ENCODE peak calls at places on chromosomes 6 and 20, in five cellular contexts. One of them, this sample, is unnamed. For H3K4me1, the result is how much of the 10 kb centered on the place peaks cover.

GRCh38 chr6:66568271-66568670 is 861.2 kb upstream of the EYS start:
- DNase-seq in H1: no peak
- DNase-seq in HepG2: peak
- DNase-seq in K562: no peak
- DNase-seq in GM12878: no peak
- DNase-seq in this sample: no peak

GRCh38 chr6:156645106-156645505 is 132.1 kb upstream of the ARID1B start:
- DNase-seq in H1: no peak
- DNase-seq in HepG2: no peak
- DNase-seq in K562: no peak
- DNase-seq in GM12878: no peak
- DNase-seq in this sample: no peak

GRCh38 chr6:164109770-164110140 is 695.2 kb downstream of the QKI start:
- DNase-seq in H1: no peak
- DNase-seq in HepG2: no peak
- DNase-seq in K562: peak
- DNase-seq in GM12878: no peak
- DNase-seq in this sample: no peak

GRCh38 chr20:34123309-34123708 is 11.3 kb upstream of the EIF2S2 start:
- DNase-seq in H1: no peak
- DNase-seq in HepG2: no peak
- DNase-seq in K562: no peak
- DNase-seq in GM12878: no peak
- DNase-seq in this sample: no peak

GRCh38 chr6:13554929-13555333 is 19.5 kb upstream of the SIRT5 start:
- DNase-seq in H1: no peak
- DNase-seq in HepG2: no peak
- DNase-seq in K562: no peak
- DNase-seq in GM12878: no peak
- DNase-seq in this sample: no peak

GRCh38 chr20:39451386-39451785 is 489.2 kb downstream of the DHX35 start:
- DNase-seq in H1: no peak
- DNase-seq in HepG2: no peak
- DNase-seq in K562: no peak
- DNase-seq in GM12878: no peak
- DNase-seq in this sample: no peak

GRCh38 chr20:53961527-53961926 is 108.9 kb downstream of the BCAS1 start:
- DNase-seq in H1: no peak
- DNase-seq in HepG2: no peak
- DNase-seq in K562: no peak
- DNase-seq in GM12878: no peak
- DNase-seq in this sample: no peak

GRCh38 chr20:8372819-8373218 is 240.8 kb downstream of the PLCB1 start:
- DNase-seq in H1: no peak
- DNase-seq in HepG2: no peak
- DNase-seq in K562: no peak
- DNase-seq in GM12878: no peak
- DNase-seq in this sample: no peak

DNA sequence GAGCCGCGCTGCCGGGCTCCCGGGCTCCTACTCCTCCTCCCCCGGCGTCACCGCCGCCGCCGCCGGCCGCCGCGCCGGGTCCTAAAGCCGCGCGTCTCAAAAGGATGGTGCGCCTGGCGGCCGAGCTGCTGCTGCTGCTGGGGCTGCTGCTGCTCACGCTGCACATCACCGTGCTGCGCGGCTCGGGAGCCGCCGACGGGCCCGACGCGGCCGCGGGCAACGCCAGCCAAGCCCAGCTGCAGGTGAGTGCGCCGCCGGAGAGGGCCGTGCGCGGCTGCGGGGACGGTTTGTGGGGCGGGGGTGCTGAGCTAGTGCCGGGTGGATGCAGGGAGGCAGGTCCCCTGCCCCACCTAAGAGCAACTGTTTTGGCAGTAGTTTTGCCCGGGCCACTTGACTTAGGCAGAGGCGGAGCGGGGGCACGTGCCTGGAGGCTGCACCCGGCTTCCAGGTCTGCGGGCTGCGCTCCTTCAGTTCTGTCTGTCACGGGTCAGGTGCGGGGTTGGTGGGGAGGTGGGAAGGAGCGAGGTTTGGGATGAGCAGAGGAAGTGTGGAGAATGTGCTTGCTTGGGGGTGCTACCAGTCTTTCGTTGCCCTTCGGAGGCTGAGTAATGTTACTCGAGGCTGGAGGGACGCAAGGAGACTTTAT is 722 bp downstream of the ISM1 start:
- DNase-seq in H1: no peak
- DNase-seq in HepG2: peak
- DNase-seq in K562: no peak
- DNase-seq in GM12878: no peak
- DNase-seq in this sample: peak
- TF ChIP-seq KDM1A in H1: no peak
- TF ChIP-seq KDM1A in HepG2: peak
- TF ChIP-seq KDM1A in K562: no peak
- TF ChIP-seq KDM1A in GM12878: no peak
- TF ChIP-seq KDM1A in this sample: no peak

GRCh38 chr6:159973951-159974350 is 5.1 kb downstream of the IGF2R start:
- DNase-seq in H1: no peak
- DNase-seq in HepG2: peak
- DNase-seq in K562: no peak
- DNase-seq in GM12878: no peak
- DNase-seq in this sample: peak
- H3K4me1 ChIP-seq in H1: under half
- H3K4me1 ChIP-seq in HepG2: half or more
- H3K4me1 ChIP-seq in K562: half or more
- H3K4me1 ChIP-seq in GM12878: under half
- H3K4me1 ChIP-seq in this sample: under half

GRCh38 chr20:58293453-58293852 is 16.1 kb upstream of the RAB22A start:
- DNase-seq in H1: no peak
- DNase-seq in HepG2: peak
- DNase-seq in K562: peak
- DNase-seq in GM12878: no peak
- DNase-seq in this sample: peak
- TF ChIP-seq KDM1A in H1: no peak
- TF ChIP-seq KDM1A in HepG2: no peak
- TF ChIP-seq KDM1A in K562: no peak
- TF ChIP-seq KDM1A in GM12878: no peak
- TF ChIP-seq KDM1A in this sample: no peak

GRCh38 chr20:10710995-10711775 is 37.4 kb upstream of the JAG1 start:
- DNase-seq in H1: no peak
- DNase-seq in HepG2: peak
- DNase-seq in K562: no peak
- DNase-seq in GM12878: no peak
- DNase-seq in this sample: peak
- H3K4me1 ChIP-seq in H1: under half
- H3K4me1 ChIP-seq in HepG2: half or more
- H3K4me1 ChIP-seq in K562: under half
- H3K4me1 ChIP-seq in GM12878: under half
- H3K4me1 ChIP-seq in this sample: half or more

DNA sequence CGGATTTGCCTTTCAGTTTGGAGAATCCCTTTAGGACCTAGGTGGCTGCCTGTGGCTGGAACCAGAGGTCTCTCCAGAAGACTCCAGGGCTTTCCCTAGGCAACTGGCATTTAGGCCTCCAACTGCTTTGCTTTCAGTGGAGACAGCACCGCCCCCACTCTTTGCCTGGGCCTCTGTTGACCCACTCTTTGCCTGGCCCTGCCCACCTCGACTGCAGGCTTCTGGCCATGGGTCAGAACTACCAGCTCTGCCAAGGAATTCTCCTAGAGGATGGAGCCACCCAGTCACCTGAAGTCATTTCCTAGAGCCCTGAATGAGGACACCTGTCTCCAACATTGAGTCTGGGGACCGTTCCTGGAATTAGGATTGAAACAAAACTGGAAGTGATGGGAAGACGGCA is 439.0 kb upstream of the CDH4 start:
- DNase-seq in H1: no peak
- DNase-seq in HepG2: no peak
- DNase-seq in K562: no peak
- DNase-seq in GM12878: no peak
- DNase-seq in this sample: no peak
- TF ChIP-seq KDM1A in H1: no peak
- TF ChIP-seq KDM1A in HepG2: no peak
- TF ChIP-seq KDM1A in K562: no peak
- TF ChIP-seq KDM1A in GM12878: no peak
- TF ChIP-seq KDM1A in this sample: no peak

GRCh38 chr6:170293411-170293844 is 2.5 kb upstream of the DLL1 start:
- DNase-seq in H1: no peak
- DNase-seq in HepG2: no peak
- DNase-seq in K562: no peak
- DNase-seq in GM12878: no peak
- DNase-seq in this sample: no peak
- H3K4me1 ChIP-seq in H1: under half
- H3K4me1 ChIP-seq in HepG2: under half
- H3K4me1 ChIP-seq in K562: under half
- H3K4me1 ChIP-seq in GM12878: under half
- H3K4me1 ChIP-seq in this sample: under half

GRCh38 chr6:46013639-46014038 is 2.0 kb downstream of the CLIC5 start:
- DNase-seq in H1: no peak
- DNase-seq in HepG2: no peak
- DNase-seq in K562: no peak
- DNase-seq in GM12878: no peak
- DNase-seq in this sample: no peak

GRCh38 chr6:46015119-46015968 is at the start of gene CLIC5:
- DNase-seq in H1: no peak
- DNase-seq in HepG2: no peak
- DNase-seq in K562: no peak
- DNase-seq in GM12878: no peak
- DNase-seq in this sample: no peak

GRCh38 chr6:46016063-46016608 is 476 bp upstream of the CLIC5 start:
- DNase-seq in H1: no peak
- DNase-seq in HepG2: no peak
- DNase-seq in K562: no peak
- DNase-seq in GM12878: no peak
- DNase-seq in this sample: no peak

GRCh38 chr6:46014054-46014453 is 1.6 kb downstream of the CLIC5 start:
- DNase-seq in H1: no peak
- DNase-seq in HepG2: no peak
- DNase-seq in K562: no peak
- DNase-seq in GM12878: no peak
- DNase-seq in this sample: no peak

GRCh38 chr6:46014511-46015118 is 1.0 kb downstream of the CLIC5 start:
- DNase-seq in H1: no peak
- DNase-seq in HepG2: no peak
- DNase-seq in K562: no peak
- DNase-seq in GM12878: no peak
- DNase-seq in this sample: no peak
- TF ChIP-seq KDM1A in H1: no peak
- TF ChIP-seq KDM1A in HepG2: no peak
- TF ChIP-seq KDM1A in K562: no peak
- TF ChIP-seq KDM1A in GM12878: no peak
- TF ChIP-seq KDM1A in this sample: no peak

GRCh38 chr6:31861150-31861549 is 1.5 kb downstream of the NEU1 start:
- DNase-seq in H1: no peak
- DNase-seq in HepG2: no peak
- DNase-seq in K562: no peak
- DNase-seq in GM12878: no peak
- DNase-seq in this sample: no peak
- H3K4me1 ChIP-seq in H1: under half
- H3K4me1 ChIP-seq in HepG2: half or more
- H3K4me1 ChIP-seq in K562: under half
- H3K4me1 ChIP-seq in GM12878: under half
- H3K4me1 ChIP-seq in this sample: under half

DNA sequence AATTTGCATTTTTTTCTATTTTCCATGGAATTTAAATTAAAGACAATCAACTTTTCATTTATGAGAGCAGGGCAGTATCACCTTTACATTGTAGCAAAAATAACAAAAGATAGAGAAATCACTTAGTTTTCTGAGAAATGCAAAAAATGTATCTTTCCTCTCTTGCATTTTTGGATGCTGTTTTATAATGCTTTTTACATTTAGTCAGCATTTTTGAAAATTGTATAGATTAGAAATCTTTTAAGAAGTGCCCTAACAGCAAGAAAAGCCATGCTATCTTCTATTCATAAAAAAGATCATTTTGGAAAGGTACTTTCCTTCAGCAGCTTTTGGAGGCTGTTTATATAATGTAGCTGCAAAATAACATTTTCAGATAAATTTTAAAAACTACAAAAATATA is 421.8 kb downstream of the EYS start:
- DNase-seq in H1: no peak
- DNase-seq in HepG2: no peak
- DNase-seq in K562: no peak
- DNase-seq in GM12878: no peak
- DNase-seq in this sample: no peak
- TF ChIP-seq KDM1A in H1: no peak
- TF ChIP-seq KDM1A in HepG2: no peak
- TF ChIP-seq KDM1A in K562: no peak
- TF ChIP-seq KDM1A in GM12878: no peak
- TF ChIP-seq KDM1A in this sample: no peak

DNA sequence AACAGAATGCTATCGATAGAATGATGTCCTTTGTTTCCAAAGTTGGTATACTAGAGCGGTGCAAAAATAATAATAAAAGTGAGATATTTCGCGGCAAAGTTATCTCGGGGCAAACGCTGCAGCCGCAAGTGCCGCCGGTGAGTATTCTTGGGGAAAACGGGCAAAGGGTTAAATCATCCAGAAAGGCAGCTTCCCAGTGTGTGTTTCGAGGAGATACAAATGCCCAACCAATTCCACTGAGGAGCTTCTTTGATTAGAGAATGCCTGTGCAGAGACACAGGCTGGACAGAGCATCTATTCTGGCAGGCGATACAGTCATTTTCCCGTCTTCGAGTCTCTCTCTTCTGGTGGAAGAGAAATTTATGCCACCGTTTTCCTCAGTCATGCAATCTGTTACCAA is 58.0 kb upstream of the MPC1 start:
- DNase-seq in H1: no peak
- DNase-seq in HepG2: no peak
- DNase-seq in K562: no peak
- DNase-seq in GM12878: no peak
- DNase-seq in this sample: no peak
- H3K4me1 ChIP-seq in H1: under half
- H3K4me1 ChIP-seq in HepG2: under half
- H3K4me1 ChIP-seq in K562: under half
- H3K4me1 ChIP-seq in GM12878: under half
- H3K4me1 ChIP-seq in this sample: under half